ENCODE peak calls at places on chromosome 11, in four cellular contexts. One of them, this sample, is unnamed.

GRCh38 chr11:110710520-110711381 is 1.5 kb downstream of the ARHGAP20 start:
- DNase-seq in H1: no peak
- DNase-seq in SK-N-SH: peak
- DNase-seq in GM12878: no peak
- DNase-seq in this sample: no peak

GRCh38 chr11:118152552-118153471 is at the start of gene SCN4B:
- DNase-seq in H1: no peak
- DNase-seq in SK-N-SH: peak
- DNase-seq in GM12878: no peak
- DNase-seq in this sample: peak

GRCh38 chr11:3080733-3081385 is 23.6 kb upstream of the CARS1 start:
- DNase-seq in H1: no peak
- DNase-seq in SK-N-SH: no peak
- DNase-seq in GM12878: no peak
- DNase-seq in this sample: no peak

GRCh38 chr11:104091281-104092071 is 55.0 kb downstream of the DDI1 start:
- DNase-seq in H1: no peak
- DNase-seq in SK-N-SH: no peak
- DNase-seq in GM12878: no peak
- DNase-seq in this sample: no peak

GRCh38 chr11:64661146-64661545 is 61.9 kb downstream of the NRXN2 start:
- DNase-seq in H1: no peak
- DNase-seq in SK-N-SH: no peak
- DNase-seq in GM12878: no peak
- DNase-seq in this sample: no peak

GRCh38 chr11:85595285-85595884 is 31.8 kb downstream of the DLG2 start:
- DNase-seq in H1: no peak
- DNase-seq in SK-N-SH: peak
- DNase-seq in GM12878: peak
- DNase-seq in this sample: peak

GRCh38 chr11:111586305-111586915 is 15.8 kb upstream of the SIK2 start:
- DNase-seq in H1: no peak
- DNase-seq in SK-N-SH: peak
- DNase-seq in GM12878: no peak
- DNase-seq in this sample: peak

GRCh38 chr11:66013762-66014100 is 1.9 kb downstream of the CST6 start:
- DNase-seq in H1: no peak
- DNase-seq in SK-N-SH: no peak
- DNase-seq in GM12878: no peak
- DNase-seq in this sample: no peak

GRCh38 chr11:34651551-34651950 is 30.7 kb downstream of the EHF start:
- DNase-seq in H1: no peak
- DNase-seq in SK-N-SH: no peak
- DNase-seq in GM12878: no peak
- DNase-seq in this sample: peak

GRCh38 chr11:118592616-118593367 is 14.6 kb upstream of the PHLDB1 start:
- DNase-seq in H1: no peak
- DNase-seq in SK-N-SH: no peak
- DNase-seq in GM12878: no peak
- DNase-seq in this sample: no peak

GRCh38 chr11:47539681-47540039 is 13.3 kb downstream of the CELF1 start:
- DNase-seq in H1: no peak
- DNase-seq in SK-N-SH: no peak
- DNase-seq in GM12878: no peak
- DNase-seq in this sample: no peak

DNA sequence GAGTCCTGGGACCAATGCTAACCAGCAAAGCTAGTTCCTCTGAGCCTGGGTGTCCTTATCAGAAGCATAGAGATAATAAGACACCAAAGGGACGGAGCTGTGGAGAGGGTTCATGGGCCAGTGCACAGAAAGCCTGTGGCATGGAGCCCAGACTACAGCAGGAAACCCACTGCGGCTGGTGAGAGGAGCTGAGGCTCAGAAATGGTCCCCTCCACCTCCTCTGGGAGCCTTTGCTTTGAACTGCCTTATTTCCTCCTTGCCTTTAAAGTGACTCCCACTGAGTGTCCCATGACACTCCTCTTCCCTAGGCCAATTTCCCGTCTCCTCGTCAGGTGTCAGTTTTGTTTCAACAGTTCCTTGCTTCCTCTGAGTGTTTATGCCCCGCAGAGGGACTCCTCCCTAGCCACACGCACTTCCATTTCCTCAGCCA is 9.4 kb downstream of the SLCO2B1 start:
- DNase-seq in H1: no peak
- DNase-seq in SK-N-SH: no peak
- DNase-seq in GM12878: no peak
- DNase-seq in this sample: no peak
- TF ChIP-seq NRF1 in H1: no peak
- TF ChIP-seq NRF1 in SK-N-SH: no peak
- TF ChIP-seq NRF1 in GM12878: no peak
- TF ChIP-seq NRF1 in this sample: no peak

GRCh38 chr11:46521947-46522681 is 71.7 kb downstream of the AMBRA1 start:
- DNase-seq in H1: no peak
- DNase-seq in SK-N-SH: no peak
- DNase-seq in GM12878: no peak
- DNase-seq in this sample: no peak
- TF ChIP-seq NRF1 in H1: no peak
- TF ChIP-seq NRF1 in SK-N-SH: no peak
- TF ChIP-seq NRF1 in GM12878: no peak
- TF ChIP-seq NRF1 in this sample: no peak

GRCh38 chr11:123566852-123567251 is 87.6 kb downstream of the SCN3B start:
- DNase-seq in H1: no peak
- DNase-seq in SK-N-SH: no peak
- DNase-seq in GM12878: no peak
- DNase-seq in this sample: no peak

GRCh38 chr11:123564225-123564624 is 90.2 kb downstream of the SCN3B start:
- DNase-seq in H1: no peak
- DNase-seq in SK-N-SH: no peak
- DNase-seq in GM12878: no peak
- DNase-seq in this sample: no peak

GRCh38 chr11:123569387-123569786 is 85.0 kb downstream of the SCN3B start:
- DNase-seq in H1: no peak
- DNase-seq in SK-N-SH: no peak
- DNase-seq in GM12878: no peak
- DNase-seq in this sample: no peak

GRCh38 chr11:123568367-123568870 is 86.0 kb downstream of the SCN3B start:
- DNase-seq in H1: no peak
- DNase-seq in SK-N-SH: no peak
- DNase-seq in GM12878: no peak
- DNase-seq in this sample: no peak

GRCh38 chr11:123567466-123567865 is 87.0 kb downstream of the SCN3B start:
- DNase-seq in H1: no peak
- DNase-seq in SK-N-SH: no peak
- DNase-seq in GM12878: no peak
- DNase-seq in this sample: no peak
- TF ChIP-seq NRF1 in H1: no peak
- TF ChIP-seq NRF1 in SK-N-SH: no peak
- TF ChIP-seq NRF1 in GM12878: no peak
- TF ChIP-seq NRF1 in this sample: no peak

GRCh38 chr11:134411887-134412507 is at the start of gene B3GAT1:
- DNase-seq in H1: no peak
- DNase-seq in SK-N-SH: peak
- DNase-seq in GM12878: no peak
- DNase-seq in this sample: no peak
- TF ChIP-seq NRF1 in H1: no peak
- TF ChIP-seq NRF1 in SK-N-SH: no peak
- TF ChIP-seq NRF1 in GM12878: no peak
- TF ChIP-seq NRF1 in this sample: no peak

This sample was measured in K562.